ENCODE peak calls at places on chromosomes 2 and 18, in eight cellular contexts. S, Q, E, B, A, V, G and T are unnamed samples.
A peak's percentile ranks its signal among the peaks of the same experiment; 100 is the strongest.

GRCh38 chr2:168798076-168798887 is 4.2 kb upstream of the NOSTRIN start:
- DNase-seq in S (no peak), Q (peak; percentile 80), E (no peak), B (no peak), A (no peak), V (no peak), G (no peak), T (peak; percentile 7)

GRCh38 chr2:1618191-1618961 is 125.9 kb downstream of the PXDN start:
- DNase-seq in S (no peak), Q (no peak), E (no peak), B (no peak), A (no peak), V (no peak), G (no peak), T (no peak)

GRCh38 chr18:59629894-59630293 is 67.3 kb downstream of the CCBE1 start:
- DNase-seq in S (no peak), Q (no peak), E (no peak), B (no peak), A (no peak), V (no peak), G (no peak), T (no peak)

GRCh38 chr18:388198-388597 is 112.3 kb downstream of the COLEC12 start:
- DNase-seq in S (no peak), Q (no peak), E (no peak), B (no peak), A (no peak), V (no peak), G (no peak), T (no peak)

GRCh38 chr2:182650704-182651103 is 65.4 kb upstream of the DNAJC10 start:
- DNase-seq in S (no peak), Q (no peak), E (no peak), B (no peak), A (no peak), V (peak; percentile 66), G (no peak), T (no peak)

GRCh38 chr2:99086385-99086784 is 55.1 kb upstream of the C2orf15 start:
- DNase-seq in S (no peak), Q (no peak), E (no peak), B (no peak), A (no peak), V (no peak), G (no peak), T (no peak)

GRCh38 chr2:70214958-70215357 is 24.1 kb upstream of the C2orf42 start:
- DNase-seq in S (no peak), Q (no peak), E (no peak), B (no peak), A (no peak), V (no peak), G (no peak), T (no peak)

GRCh38 chr2:118442949-118443348 is 354.7 kb downstream of the INSIG2 start:
- DNase-seq in S (no peak), Q (no peak), E (no peak), B (no peak), A (no peak), V (no peak), G (no peak), T (no peak)

GRCh38 chr2:191045141-191045540 is 31.2 kb upstream of the STAT1 start:
- DNase-seq in S (no peak), Q (no peak), E (no peak), B (no peak), A (no peak), V (no peak), G (no peak), T (no peak)

GRCh38 chr18:46333371-46334199 is 229.4 kb downstream of the HAUS1 start:
- DNase-seq in S (peak; percentile 19), Q (peak; percentile 10), E (peak; percentile 34), B (no peak), A (peak; percentile 63), V (no peak), G (no peak), T (peak; percentile 18)

GRCh38 chr18:21914739-21915319 is 174.2 kb downstream of the MIB1 start:
- DNase-seq in S (peak; percentile 66), Q (peak; percentile 29), E (no peak), B (no peak), A (peak; percentile 19), V (peak; percentile 53), G (no peak), T (peak; percentile 48)

GRCh38 chr18:62566199-62566598 is 43.4 kb downstream of the ZCCHC2 start:
- DNase-seq in S (no peak), Q (no peak), E (peak; percentile 81), B (no peak), A (no peak), V (peak; percentile 32), G (no peak), T (peak; percentile 31)

DNA sequence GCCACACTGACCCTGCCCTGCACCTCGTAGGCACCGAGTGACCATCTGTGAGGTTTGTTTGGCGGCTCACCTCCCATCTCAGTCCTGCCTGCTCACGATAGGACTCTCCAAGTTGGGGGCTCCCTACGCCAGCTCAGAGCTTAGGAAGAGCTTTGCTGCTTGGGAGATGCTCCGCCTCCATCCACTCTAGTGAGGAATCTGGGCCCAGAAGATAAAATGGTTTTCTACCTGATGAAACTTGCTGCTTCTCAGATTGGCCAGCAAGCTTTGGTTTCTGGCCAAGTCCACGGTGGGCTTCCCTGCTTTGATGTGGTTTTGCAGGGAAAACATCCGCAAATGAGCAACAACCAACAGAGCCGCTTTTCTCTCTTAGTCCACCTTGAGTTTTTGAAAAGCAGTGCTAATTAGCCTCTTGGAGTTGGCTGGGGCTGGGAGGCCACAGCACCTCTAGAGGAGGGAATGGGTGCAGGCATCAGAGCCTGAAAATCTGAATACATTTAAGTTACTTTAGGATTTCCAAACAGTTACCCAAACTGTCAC is 42.2 kb downstream of the THNSL2 start:
- DNase-seq in S (peak; percentile 19), Q (peak; percentile 21), E (no peak), B (no peak), A (no peak), V (peak; percentile 42), G (no peak), T (no peak)
- TF ChIP-seq CTCF in S (peak; percentile 24), Q (peak; percentile 61), E (peak; percentile 22), B (no peak), A (peak; percentile 62), V (peak; percentile 32), G (no peak), T (no peak)

GRCh38 chr2:74457549-74458131 is 598 bp upstream of the WBP1 start:
- DNase-seq in S (peak; percentile 81), Q (no peak), E (peak; percentile 49), B (peak; percentile 86), A (peak; percentile 47), V (peak; percentile 58), G (peak; percentile 79), T (peak; percentile 57)

GRCh38 chr2:74458132-74458956 is at the start of gene WBP1:
- DNase-seq in S (peak; percentile 98), Q (peak; percentile 81), E (peak; percentile 100), B (peak; percentile 99), A (peak; percentile 99), V (peak; percentile 100), G (peak; percentile 99), T (peak; percentile 97)

GRCh38 chr2:74458957-74459290 is 686 bp downstream of the WBP1 start:
- DNase-seq in S (no peak), Q (no peak), E (no peak), B (no peak), A (no peak), V (no peak), G (no peak), T (no peak)

GRCh38 chr2:74457129-74457548 is 1.1 kb upstream of the WBP1 start:
- DNase-seq in S (no peak), Q (no peak), E (no peak), B (no peak), A (no peak), V (no peak), G (no peak), T (no peak)

DNA sequence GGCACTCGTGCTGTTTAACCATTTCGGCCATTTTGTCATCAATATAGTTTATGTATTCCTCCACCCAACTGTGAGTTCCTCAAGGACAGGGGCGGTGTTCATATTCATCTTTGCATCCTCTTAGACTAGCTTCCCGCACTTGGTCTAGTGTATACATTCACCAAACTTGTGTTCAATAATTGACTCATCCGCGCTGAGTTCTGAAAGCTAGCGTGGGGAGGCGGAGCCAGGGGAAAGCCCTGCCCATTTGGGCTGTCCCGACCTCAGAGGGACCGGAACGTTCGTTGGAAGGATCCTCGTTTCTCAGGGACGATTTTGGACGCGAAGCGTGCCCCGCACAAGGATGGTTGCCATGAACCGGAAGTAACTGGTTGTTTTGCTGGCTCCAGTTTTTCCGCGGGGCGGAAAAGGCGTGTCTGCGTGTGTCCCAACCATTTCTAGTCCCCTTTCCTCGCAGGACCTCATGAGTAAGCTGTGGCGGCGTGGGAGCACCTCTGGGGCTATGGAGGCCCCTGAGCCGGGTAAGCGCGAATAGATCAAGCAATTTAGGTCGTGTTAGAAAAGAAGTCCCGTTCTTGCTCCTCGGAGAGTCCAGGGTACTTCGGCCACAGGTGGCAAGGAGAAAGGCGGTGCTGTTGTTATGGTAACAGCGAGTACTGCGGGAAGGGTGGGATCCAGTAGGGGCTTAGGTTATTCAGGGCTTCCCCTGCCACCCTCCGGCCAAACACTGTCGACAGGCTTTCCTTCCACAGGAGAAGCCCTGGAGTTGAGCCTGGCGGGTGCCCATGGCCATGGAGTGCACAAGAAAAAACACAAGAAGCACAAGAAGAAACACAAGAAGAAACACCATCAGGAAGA is at the start of gene INO80B:
- DNase-seq in S (peak; percentile 96), Q (peak; percentile 87), E (peak; percentile 97), B (peak; percentile 97), A (peak; percentile 97), V (peak; percentile 97), G (peak; percentile 98), T (peak; percentile 94)
- TF ChIP-seq CTCF in S (no peak), Q (no peak), E (peak; percentile 23), B (no peak), A (peak; percentile 11), V (no peak), G (no peak), T (no peak)

DNA sequence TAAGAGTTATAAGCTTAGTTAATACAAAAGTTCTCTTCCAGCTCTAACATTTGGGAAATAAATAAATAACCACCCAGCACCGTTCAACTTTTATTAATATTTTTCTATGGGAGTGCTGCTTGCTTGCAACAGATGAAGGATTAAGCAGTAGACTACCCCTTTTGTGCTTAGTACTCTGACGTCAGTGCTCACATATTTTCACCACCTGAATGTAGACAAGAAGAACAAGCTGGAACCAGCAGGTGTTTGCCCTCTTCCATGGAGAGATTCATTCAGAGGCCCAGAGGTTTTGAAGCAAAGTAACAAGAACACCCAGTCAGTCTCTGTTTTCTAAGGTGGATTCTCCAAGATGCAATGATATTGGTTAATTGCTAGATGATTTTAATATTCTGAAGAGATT is 307.1 kb upstream of the PIK3C3 start:
- DNase-seq in S (no peak), Q (no peak), E (no peak), B (no peak), A (no peak), V (no peak), G (no peak), T (no peak)
- TF ChIP-seq CTCF in S (no peak), Q (no peak), E (no peak), B (no peak), A (no peak), V (no peak), G (no peak), T (no peak)

DNA sequence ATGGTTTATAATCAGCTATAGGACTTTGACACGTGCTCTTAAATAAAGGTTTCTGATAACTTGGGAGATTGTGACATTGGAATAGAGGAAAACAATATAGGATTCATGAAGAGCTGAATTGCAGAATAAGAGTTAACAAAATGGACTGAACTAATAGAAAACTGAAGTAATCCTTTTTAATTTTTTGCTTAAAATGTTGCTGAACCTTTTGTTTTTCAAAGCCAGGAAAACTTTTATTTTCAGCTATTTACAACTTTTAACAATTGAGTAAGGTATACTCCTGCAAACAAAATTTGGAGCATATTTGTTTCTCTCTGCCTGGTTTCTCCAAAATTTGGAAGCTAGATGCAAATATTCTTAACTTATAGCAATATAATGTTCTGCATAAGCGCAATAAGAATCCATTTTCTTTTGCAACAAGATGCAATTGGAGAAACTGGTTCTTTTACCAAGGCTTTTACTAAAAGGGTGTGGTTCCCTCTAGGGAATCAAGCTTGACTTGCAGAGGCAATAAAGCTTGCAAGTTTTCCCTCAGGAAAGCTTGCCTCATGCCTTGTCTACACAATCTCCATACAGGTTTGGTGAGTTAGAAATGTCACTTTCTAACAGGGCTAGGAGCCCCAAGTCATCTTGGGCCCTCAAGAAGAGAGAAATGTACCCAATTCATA is 10.3 kb upstream of the PDK1 start:
- DNase-seq in S (no peak), Q (no peak), E (no peak), B (no peak), A (no peak), V (no peak), G (no peak), T (no peak)
- TF ChIP-seq CTCF in S (no peak), Q (no peak), E (no peak), B (no peak), A (no peak), V (no peak), G (no peak), T (no peak)